ENCODE peak calls at places on chromosomes 2 and 18, in four cellular contexts. One of them, this sample, is unnamed.

GRCh38 chr18:58222439-58223125 is 178.6 kb downstream of the NEDD4L start:
- DNase-seq in SJCRH30: no peak
- DNase-seq in left ventricle myocardium inferior: no peak
- DNase-seq in CD8-positive, alpha-beta T cell: no peak
- DNase-seq in this sample: no peak

GRCh38 chr18:54197747-54198411 is 26.6 kb downstream of the MBD2 start:
- DNase-seq in SJCRH30: no peak
- DNase-seq in left ventricle myocardium inferior: no peak
- DNase-seq in CD8-positive, alpha-beta T cell: no peak
- DNase-seq in this sample: no peak

GRCh38 chr18:22282311-22283235 is 113.2 kb downstream of the GATA6 start:
- DNase-seq in SJCRH30: no peak
- DNase-seq in left ventricle myocardium inferior: no peak
- DNase-seq in CD8-positive, alpha-beta T cell: peak; percentile 10
- DNase-seq in this sample: no peak

GRCh38 chr2:65435625-65436168 is 3.3 kb upstream of the SPRED2 start:
- DNase-seq in SJCRH30: peak; percentile 93
- DNase-seq in left ventricle myocardium inferior: peak; percentile 90
- DNase-seq in CD8-positive, alpha-beta T cell: no peak
- DNase-seq in this sample: peak; percentile 88

GRCh38 chr18:3889121-3889520 is 439.1 kb downstream of the TGIF1 start:
- DNase-seq in SJCRH30: no peak
- DNase-seq in left ventricle myocardium inferior: no peak
- DNase-seq in CD8-positive, alpha-beta T cell: no peak
- DNase-seq in this sample: no peak

GRCh38 chr18:44599409-44599808 is 81.3 kb upstream of the SETBP1 start:
- DNase-seq in SJCRH30: no peak
- DNase-seq in left ventricle myocardium inferior: peak; percentile 18
- DNase-seq in CD8-positive, alpha-beta T cell: no peak
- DNase-seq in this sample: no peak

GRCh38 chr2:18824317-18824716 is 234.9 kb upstream of the NT5C1B start:
- DNase-seq in SJCRH30: no peak
- DNase-seq in left ventricle myocardium inferior: no peak
- DNase-seq in CD8-positive, alpha-beta T cell: no peak
- DNase-seq in this sample: no peak

GRCh38 chr2:43157506-43158232 is 68.7 kb downstream of the ZFP36L2 start:
- DNase-seq in SJCRH30: no peak
- DNase-seq in left ventricle myocardium inferior: no peak
- DNase-seq in CD8-positive, alpha-beta T cell: no peak
- DNase-seq in this sample: no peak

GRCh38 chr2:69083126-69083733 is 70.3 kb downstream of the ANTXR1 start:
- DNase-seq in SJCRH30: peak; percentile 12
- DNase-seq in left ventricle myocardium inferior: no peak
- DNase-seq in CD8-positive, alpha-beta T cell: no peak
- DNase-seq in this sample: no peak

GRCh38 chr18:54787616-54788015 is 40.7 kb upstream of the RAB27B start:
- DNase-seq in SJCRH30: no peak
- DNase-seq in left ventricle myocardium inferior: no peak
- DNase-seq in CD8-positive, alpha-beta T cell: no peak
- DNase-seq in this sample: no peak

GRCh38 chr2:26850565-26850964 is 2.6 kb downstream of the DPYSL5 start:
- DNase-seq in SJCRH30: no peak
- DNase-seq in left ventricle myocardium inferior: no peak
- DNase-seq in CD8-positive, alpha-beta T cell: no peak
- DNase-seq in this sample: no peak

GRCh38 chr2:197306691-197307030 is 3.9 kb downstream of the ANKRD44 start:
- DNase-seq in SJCRH30: no peak
- DNase-seq in left ventricle myocardium inferior: peak; percentile 27
- DNase-seq in CD8-positive, alpha-beta T cell: no peak
- DNase-seq in this sample: peak; percentile 31

GRCh38 chr2:143937563-143938346 is 582.2 kb downstream of the ZEB2 start:
- DNase-seq in SJCRH30: no peak
- DNase-seq in left ventricle myocardium inferior: no peak
- DNase-seq in CD8-positive, alpha-beta T cell: no peak
- DNase-seq in this sample: peak; percentile 16

GRCh38 chr2:13114391-13114790 is 397.7 kb downstream of the TRIB2 start:
- DNase-seq in SJCRH30: peak; percentile 49
- DNase-seq in left ventricle myocardium inferior: no peak
- DNase-seq in CD8-positive, alpha-beta T cell: no peak
- DNase-seq in this sample: peak; percentile 75

GRCh38 chr2:48694143-48694542 is 61.4 kb downstream of the LHCGR start:
- DNase-seq in SJCRH30: no peak
- DNase-seq in left ventricle myocardium inferior: no peak
- DNase-seq in CD8-positive, alpha-beta T cell: no peak
- DNase-seq in this sample: no peak

GRCh38 chr2:112031916-112032582 is 23.0 kb upstream of the TMEM87B start:
- DNase-seq in SJCRH30: peak; percentile 63
- DNase-seq in left ventricle myocardium inferior: no peak
- DNase-seq in CD8-positive, alpha-beta T cell: no peak
- DNase-seq in this sample: no peak

GRCh38 chr2:12164689-12165088 is 418.3 kb downstream of the LPIN1 start:
- DNase-seq in SJCRH30: no peak
- DNase-seq in left ventricle myocardium inferior: no peak
- DNase-seq in CD8-positive, alpha-beta T cell: no peak
- DNase-seq in this sample: no peak

GRCh38 chr2:20242727-20243377 is 17.9 kb upstream of the SDC1 start:
- DNase-seq in SJCRH30: peak; percentile 39
- DNase-seq in left ventricle myocardium inferior: no peak
- DNase-seq in CD8-positive, alpha-beta T cell: no peak
- DNase-seq in this sample: peak; percentile 28

GRCh38 chr2:164917296-164917903 is 37.9 kb downstream of the SLC38A11 start:
- DNase-seq in SJCRH30: peak; percentile 77
- DNase-seq in left ventricle myocardium inferior: peak; percentile 41
- DNase-seq in CD8-positive, alpha-beta T cell: no peak
- DNase-seq in this sample: peak; percentile 22

GRCh38 chr2:188659656-188660406 is 314.3 kb upstream of the COL3A1 start:
- DNase-seq in SJCRH30: peak; percentile 50
- DNase-seq in left ventricle myocardium inferior: no peak
- DNase-seq in CD8-positive, alpha-beta T cell: no peak
- DNase-seq in this sample: no peak

GRCh38 chr2:113248997-113249770 is 29.5 kb downstream of the PAX8 start:
- DNase-seq in SJCRH30: peak; percentile 93
- DNase-seq in left ventricle myocardium inferior: peak; percentile 77
- DNase-seq in CD8-positive, alpha-beta T cell: peak; percentile 51
- DNase-seq in this sample: peak; percentile 49

GRCh38 chr2:164068063-164068462 is 332.3 kb upstream of the FIGN start:
- DNase-seq in SJCRH30: no peak
- DNase-seq in left ventricle myocardium inferior: no peak
- DNase-seq in CD8-positive, alpha-beta T cell: no peak
- DNase-seq in this sample: no peak

GRCh38 chr2:128644745-128645256 is 326.1 kb upstream of the HS6ST1 start:
- DNase-seq in SJCRH30: no peak
- DNase-seq in left ventricle myocardium inferior: no peak
- DNase-seq in CD8-positive, alpha-beta T cell: no peak
- DNase-seq in this sample: no peak

GRCh38 chr2:85753525-85754312 is at the start of gene ATOH8:
- DNase-seq in SJCRH30: peak; percentile 96
- DNase-seq in left ventricle myocardium inferior: peak; percentile 84
- DNase-seq in CD8-positive, alpha-beta T cell: no peak
- DNase-seq in this sample: peak; percentile 35

GRCh38 chr2:47073217-47073616 is 81.9 kb downstream of the STPG4 start:
- DNase-seq in SJCRH30: no peak
- DNase-seq in left ventricle myocardium inferior: no peak
- DNase-seq in CD8-positive, alpha-beta T cell: no peak
- DNase-seq in this sample: no peak

GRCh38 chr2:233199870-233200269 is 51.6 kb upstream of the ATG16L1 start:
- DNase-seq in SJCRH30: no peak
- DNase-seq in left ventricle myocardium inferior: no peak
- DNase-seq in CD8-positive, alpha-beta T cell: no peak
- DNase-seq in this sample: no peak

GRCh38 chr2:112096098-112096497 is 41.0 kb downstream of the TMEM87B start:
- DNase-seq in SJCRH30: no peak
- DNase-seq in left ventricle myocardium inferior: no peak
- DNase-seq in CD8-positive, alpha-beta T cell: no peak
- DNase-seq in this sample: peak; percentile 14

GRCh38 chr2:180707867-180708205 is 272.6 kb upstream of the UBE2E3 start:
- DNase-seq in SJCRH30: peak; percentile 40
- DNase-seq in left ventricle myocardium inferior: no peak
- DNase-seq in CD8-positive, alpha-beta T cell: no peak
- DNase-seq in this sample: no peak

GRCh38 chr2:159462961-159463360 is 153.4 kb downstream of the BAZ2B start:
- DNase-seq in SJCRH30: no peak
- DNase-seq in left ventricle myocardium inferior: no peak
- DNase-seq in CD8-positive, alpha-beta T cell: no peak
- DNase-seq in this sample: no peak

GRCh38 chr18:23283933-23284430 is 148.7 kb downstream of the CABLES1 start:
- DNase-seq in SJCRH30: no peak
- DNase-seq in left ventricle myocardium inferior: no peak
- DNase-seq in CD8-positive, alpha-beta T cell: no peak
- DNase-seq in this sample: no peak

GRCh38 chr2:241156997-241157441 is 6.8 kb downstream of the PPP1R7 start:
- DNase-seq in SJCRH30: no peak
- DNase-seq in left ventricle myocardium inferior: no peak
- DNase-seq in CD8-positive, alpha-beta T cell: no peak
- DNase-seq in this sample: no peak

GRCh38 chr2:23346029-23346428 is 39.0 kb upstream of the KLHL29 start:
- DNase-seq in SJCRH30: no peak
- DNase-seq in left ventricle myocardium inferior: no peak
- DNase-seq in CD8-positive, alpha-beta T cell: no peak
- DNase-seq in this sample: no peak
- H3K27me3 ChIP-seq in SJCRH30: no peaks in the 10 kb centered on the region
- H3K27me3 ChIP-seq in left ventricle myocardium inferior: peaks cover 39% of the 10 kb centered on the region
- H3K27me3 ChIP-seq in CD8-positive, alpha-beta T cell: no peaks in the 10 kb centered on the region
- H3K27me3 ChIP-seq in this sample: no peaks in the 10 kb centered on the region

GRCh38 chr18:74243127-74243526 is 48.6 kb downstream of the CYB5A start:
- DNase-seq in SJCRH30: no peak
- DNase-seq in left ventricle myocardium inferior: no peak
- DNase-seq in CD8-positive, alpha-beta T cell: no peak
- DNase-seq in this sample: no peak
- H3K4me3 ChIP-seq in SJCRH30: no peak overlapping the region
- H3K4me3 ChIP-seq in left ventricle myocardium inferior: no peak overlapping the region
- H3K4me3 ChIP-seq in CD8-positive, alpha-beta T cell: no peak overlapping the region
- H3K4me3 ChIP-seq in this sample: no peak overlapping the region

DNA sequence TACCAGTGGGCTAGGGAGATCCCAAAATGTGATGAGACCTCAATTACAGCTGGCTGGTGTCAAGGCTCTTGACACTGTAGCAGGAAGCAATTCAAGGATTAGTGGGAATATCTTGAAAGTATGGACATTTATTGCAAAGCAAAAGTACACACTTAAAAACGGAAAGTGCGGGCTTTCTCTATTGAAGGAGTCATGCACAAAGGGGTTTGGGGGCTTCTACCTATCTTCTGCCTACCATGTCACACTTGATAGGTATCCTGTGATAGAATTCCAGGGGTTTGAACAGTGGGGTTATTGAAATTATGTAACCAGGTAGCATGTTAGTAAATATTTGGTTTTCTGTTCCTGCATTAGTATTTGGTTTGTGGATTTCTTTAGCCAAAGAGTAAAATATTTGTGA is 1652.1 kb upstream of the DDX18 start:
- DNase-seq in SJCRH30: no peak
- DNase-seq in left ventricle myocardium inferior: no peak
- DNase-seq in CD8-positive, alpha-beta T cell: no peak
- DNase-seq in this sample: no peak
- H3K9me3 ChIP-seq in SJCRH30: no peaks in the 10 kb centered on the region
- H3K9me3 ChIP-seq in left ventricle myocardium inferior: peaks cover 42% of the 10 kb centered on the region
- H3K9me3 ChIP-seq in CD8-positive, alpha-beta T cell: no peaks in the 10 kb centered on the region
- H3K9me3 ChIP-seq in this sample: no peaks in the 10 kb centered on the region

GRCh38 chr2:95061119-95061512 is 35.6 kb downstream of the MAL start:
- DNase-seq in SJCRH30: no peak
- DNase-seq in left ventricle myocardium inferior: no peak
- DNase-seq in CD8-positive, alpha-beta T cell: no peak
- DNase-seq in this sample: no peak
- H3K27me3 ChIP-seq in SJCRH30: no peaks in the 10 kb centered on the region
- H3K27me3 ChIP-seq in left ventricle myocardium inferior: peaks cover 94% of the 10 kb centered on the region
- H3K27me3 ChIP-seq in CD8-positive, alpha-beta T cell: no peaks in the 10 kb centered on the region
- H3K27me3 ChIP-seq in this sample: no peaks in the 10 kb centered on the region

GRCh38 chr2:181953773-181954537 is 31.7 kb upstream of the PPP1R1C start:
- DNase-seq in SJCRH30: no peak
- DNase-seq in left ventricle myocardium inferior: peak; percentile 25
- DNase-seq in CD8-positive, alpha-beta T cell: peak; percentile 36
- DNase-seq in this sample: peak; percentile 40
- H3K4me3 ChIP-seq in SJCRH30: no peak overlapping the region
- H3K4me3 ChIP-seq in left ventricle myocardium inferior: peak overlapping the region; percentile 48
- H3K4me3 ChIP-seq in CD8-positive, alpha-beta T cell: no peak overlapping the region
- H3K4me3 ChIP-seq in this sample: peak overlapping the region; percentile 20

GRCh38 chr2:148251993-148252392 is 231.1 kb downstream of the MBD5 start:
- DNase-seq in SJCRH30: no peak
- DNase-seq in left ventricle myocardium inferior: no peak
- DNase-seq in CD8-positive, alpha-beta T cell: no peak
- DNase-seq in this sample: no peak
- H3K9me3 ChIP-seq in SJCRH30: peaks cover 4% of the 10 kb centered on the region
- H3K9me3 ChIP-seq in left ventricle myocardium inferior: peaks cover 10% of the 10 kb centered on the region
- H3K9me3 ChIP-seq in CD8-positive, alpha-beta T cell: peaks cover 8% of the 10 kb centered on the region
- H3K9me3 ChIP-seq in this sample: no peaks in the 10 kb centered on the region

GRCh38 chr2:222303828-222304736 is 5.3 kb upstream of the PAX3 start:
- DNase-seq in SJCRH30: no peak
- DNase-seq in left ventricle myocardium inferior: no peak
- DNase-seq in CD8-positive, alpha-beta T cell: no peak
- DNase-seq in this sample: no peak
- H3K27me3 ChIP-seq in SJCRH30: no peaks in the 10 kb centered on the region
- H3K27me3 ChIP-seq in left ventricle myocardium inferior: peaks cover 100% of the 10 kb centered on the region
- H3K27me3 ChIP-seq in CD8-positive, alpha-beta T cell: peaks cover 49% of the 10 kb centered on the region
- H3K27me3 ChIP-seq in this sample: peaks cover 100% of the 10 kb centered on the region

GRCh38 chr2:176682278-176682677 is 413.0 kb downstream of the MTX2 start:
- DNase-seq in SJCRH30: no peak
- DNase-seq in left ventricle myocardium inferior: no peak
- DNase-seq in CD8-positive, alpha-beta T cell: no peak
- DNase-seq in this sample: no peak
- H3K4me3 ChIP-seq in SJCRH30: no peak overlapping the region
- H3K4me3 ChIP-seq in left ventricle myocardium inferior: no peak overlapping the region
- H3K4me3 ChIP-seq in CD8-positive, alpha-beta T cell: no peak overlapping the region
- H3K4me3 ChIP-seq in this sample: no peak overlapping the region

GRCh38 chr2:77834360-77835002 is 312.3 kb upstream of the LRRTM4 start:
- DNase-seq in SJCRH30: peak; percentile 7
- DNase-seq in left ventricle myocardium inferior: no peak
- DNase-seq in CD8-positive, alpha-beta T cell: no peak
- DNase-seq in this sample: no peak
- H3K9me3 ChIP-seq in SJCRH30: peaks cover 5% of the 10 kb centered on the region
- H3K9me3 ChIP-seq in left ventricle myocardium inferior: peaks cover 59% of the 10 kb centered on the region
- H3K9me3 ChIP-seq in CD8-positive, alpha-beta T cell: peaks cover 8% of the 10 kb centered on the region
- H3K9me3 ChIP-seq in this sample: no peaks in the 10 kb centered on the region

GRCh38 chr18:63095768-63096167 is 223.8 kb downstream of the BCL2 start:
- DNase-seq in SJCRH30: peak; percentile 1
- DNase-seq in left ventricle myocardium inferior: no peak
- DNase-seq in CD8-positive, alpha-beta T cell: no peak
- DNase-seq in this sample: no peak

GRCh38 chr18:63099026-63099840 is 220.3 kb downstream of the BCL2 start:
- DNase-seq in SJCRH30: no peak
- DNase-seq in left ventricle myocardium inferior: no peak
- DNase-seq in CD8-positive, alpha-beta T cell: no peak
- DNase-seq in this sample: no peak

GRCh38 chr18:63096327-63096874 is 223.2 kb downstream of the BCL2 start:
- DNase-seq in SJCRH30: no peak
- DNase-seq in left ventricle myocardium inferior: no peak
- DNase-seq in CD8-positive, alpha-beta T cell: no peak
- DNase-seq in this sample: no peak

GRCh38 chr18:63098014-63098981 is 221.3 kb downstream of the BCL2 start:
- DNase-seq in SJCRH30: no peak
- DNase-seq in left ventricle myocardium inferior: no peak
- DNase-seq in CD8-positive, alpha-beta T cell: no peak
- DNase-seq in this sample: no peak

DNA sequence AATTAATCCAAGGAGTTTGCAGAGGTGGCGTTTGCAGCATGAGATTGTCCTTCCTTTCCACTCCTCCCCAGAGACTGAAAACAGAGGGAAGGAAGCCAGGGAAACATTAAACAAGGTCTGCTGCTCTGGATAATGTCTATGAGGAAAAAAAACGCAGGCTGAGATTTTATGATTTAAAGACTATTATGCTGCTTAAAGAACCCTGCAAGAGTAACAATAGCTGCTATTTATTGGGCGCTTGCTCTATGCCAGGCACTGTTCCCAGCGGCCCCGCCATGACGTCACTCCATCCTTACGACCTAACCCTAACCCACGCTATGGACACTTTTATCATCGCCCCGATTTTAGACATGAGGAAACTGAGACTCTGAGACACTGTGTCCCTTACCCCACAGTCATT is 222.4 kb downstream of the BCL2 start:
- DNase-seq in SJCRH30: no peak
- DNase-seq in left ventricle myocardium inferior: no peak
- DNase-seq in CD8-positive, alpha-beta T cell: no peak
- DNase-seq in this sample: peak; percentile 31
- H3K27me3 ChIP-seq in SJCRH30: no peaks in the 10 kb centered on the region
- H3K27me3 ChIP-seq in left ventricle myocardium inferior: no peaks in the 10 kb centered on the region
- H3K27me3 ChIP-seq in CD8-positive, alpha-beta T cell: no peaks in the 10 kb centered on the region
- H3K27me3 ChIP-seq in this sample: no peaks in the 10 kb centered on the region

This sample was measured in BE2C.